ENCODE peak calls at places on chromosomes 5 and 9, in four cellular contexts. One of them, this sample, is unnamed.
A peak's percentile ranks its signal among the peaks of the same experiment; 100 is the strongest.

GRCh38 chr5:44546283-44546682 is 157.1 kb upstream of the FGF10 start:
- DNase-seq in HepG2: no peak
- DNase-seq in K562: no peak
- DNase-seq in H1: no peak
- DNase-seq in this sample: no peak

GRCh38 chr9:132042324-132042723 is 37.3 kb downstream of the MED27 start:
- DNase-seq in HepG2: no peak
- DNase-seq in K562: peak; percentile 25
- DNase-seq in H1: no peak
- DNase-seq in this sample: peak; percentile 82

GRCh38 chr5:173582198-173583092 is 34.0 kb downstream of the BOD1 start:
- DNase-seq in H1: no peak
- DNase-seq in K562: no peak
- DNase-seq in HepG2: no peak
- DNase-seq in this sample: no peak

GRCh38 chr5:73902327-73903051 is 276.5 kb downstream of the ARHGEF28 start:
- DNase-seq in HepG2: peak; percentile 41
- DNase-seq in H1: peak; percentile 21
- DNase-seq in K562: peak; percentile 22
- DNase-seq in this sample: peak; percentile 62

GRCh38 chr9:137982132-137982666 is 104.6 kb downstream of the CACNA1B start:
- DNase-seq in H1: no peak
- DNase-seq in K562: no peak
- DNase-seq in HepG2: no peak
- DNase-seq in this sample: no peak

GRCh38 chr5:346229-346935 is 24.9 kb downstream of the AHRR start:
- DNase-seq in H1: no peak
- DNase-seq in HepG2: no peak
- DNase-seq in K562: no peak
- DNase-seq in this sample: no peak

GRCh38 chr5:142883025-142883424 is 112.8 kb downstream of the ARHGAP26 start:
- DNase-seq in HepG2: no peak
- DNase-seq in H1: no peak
- DNase-seq in K562: no peak
- DNase-seq in this sample: peak; percentile 92

GRCh38 chr5:627840-628239 is 15.7 kb downstream of the CEP72 start:
- DNase-seq in K562: no peak
- DNase-seq in HepG2: no peak
- DNase-seq in H1: no peak
- DNase-seq in this sample: no peak

GRCh38 chr9:127991017-127991756 is 10.4 kb upstream of the EEIG1 start:
- DNase-seq in HepG2: peak; percentile 79
- DNase-seq in K562: no peak
- DNase-seq in H1: no peak
- DNase-seq in this sample: no peak

GRCh38 chr5:86665984-86666760 is 48.4 kb downstream of the COX7C start:
- DNase-seq in H1: no peak
- DNase-seq in HepG2: no peak
- DNase-seq in K562: no peak
- DNase-seq in this sample: no peak

GRCh38 chr9:95018099-95018927 is 291.8 kb downstream of the AOPEP start:
- DNase-seq in HepG2: peak; percentile 20
- DNase-seq in H1: no peak
- DNase-seq in K562: no peak
- DNase-seq in this sample: peak; percentile 81

GRCh38 chr5:172144291-172144815 is 43.7 kb downstream of the STK10 start:
- DNase-seq in HepG2: peak; percentile 67
- DNase-seq in K562: peak; percentile 72
- DNase-seq in H1: no peak
- DNase-seq in this sample: no peak

GRCh38 chr9:36204906-36205547 is 14.3 kb downstream of the CLTA start:
- DNase-seq in H1: no peak
- DNase-seq in HepG2: no peak
- DNase-seq in K562: no peak
- DNase-seq in this sample: peak; percentile 15

GRCh38 chr5:37576496-37576895 is 197.4 kb downstream of the WDR70 start:
- DNase-seq in K562: no peak
- DNase-seq in H1: no peak
- DNase-seq in HepG2: no peak
- DNase-seq in this sample: no peak

GRCh38 chr9:130390371-130390770 is 54.4 kb upstream of the ASS1 start:
- DNase-seq in K562: peak; percentile 31
- DNase-seq in H1: no peak
- DNase-seq in HepG2: no peak
- DNase-seq in this sample: no peak

GRCh38 chr5:9265391-9266287 is 280.2 kb downstream of the SEMA5A start:
- DNase-seq in K562: no peak
- DNase-seq in H1: peak; percentile 29
- DNase-seq in HepG2: no peak
- DNase-seq in this sample: no peak

GRCh38 chr9:121784706-121785426 is 133.4 kb downstream of the DAB2IP start:
- DNase-seq in K562: no peak
- DNase-seq in H1: no peak
- DNase-seq in HepG2: no peak
- DNase-seq in this sample: no peak
- TF ChIP-seq JUN in K562: no peak
- TF ChIP-seq JUN in H1: no peak
- TF ChIP-seq JUN in HepG2: no peak
- TF ChIP-seq JUN in this sample: no peak

DNA sequence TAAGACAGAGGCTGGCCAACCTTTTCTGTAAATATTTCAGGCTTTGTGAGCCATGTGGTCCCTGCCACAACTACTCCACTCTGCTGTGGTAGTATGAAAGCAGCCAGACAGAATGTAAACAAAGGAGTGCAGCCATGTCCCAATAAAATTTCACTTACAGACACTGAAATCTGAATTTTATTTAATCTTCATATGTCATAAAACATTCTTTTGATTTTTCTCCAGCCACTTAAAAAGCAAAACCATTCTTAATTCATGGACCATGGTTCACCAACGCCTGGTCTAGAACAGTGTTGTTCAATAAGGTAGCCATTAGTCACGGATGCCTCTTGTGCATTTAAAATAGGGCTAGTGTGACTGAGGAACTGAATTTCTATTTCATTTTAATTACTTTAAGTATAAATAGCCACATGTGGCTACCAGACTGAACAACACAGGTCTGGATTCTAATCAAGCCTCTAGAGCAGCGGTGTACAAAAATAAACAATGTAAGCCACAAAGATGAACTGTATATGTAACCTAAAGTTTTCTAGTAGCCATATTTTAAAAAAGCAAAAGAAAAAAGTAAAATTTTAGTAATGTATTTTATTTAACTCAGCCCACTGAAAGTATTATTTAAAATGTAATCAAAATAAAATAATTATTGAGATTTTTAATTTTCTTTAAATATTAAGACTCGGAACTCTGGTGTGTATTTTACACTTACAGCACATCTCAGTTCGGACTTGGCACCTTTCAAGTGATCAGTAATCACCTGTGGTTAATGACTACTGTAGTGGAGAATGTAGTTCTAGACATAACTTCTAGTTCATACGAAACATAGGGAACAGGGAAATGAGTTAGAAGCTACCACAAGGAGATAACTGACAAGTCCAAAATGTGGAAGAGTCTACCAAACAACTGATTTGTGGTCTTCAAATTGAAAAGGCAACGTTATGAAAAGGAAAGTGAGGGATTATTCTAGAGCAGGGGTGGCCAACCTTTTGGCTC is 14.3 kb downstream of the GEMIN5 start:
- DNase-seq in H1: no peak
- DNase-seq in K562: no peak
- DNase-seq in HepG2: no peak
- DNase-seq in this sample: no peak
- H3K36me3 ChIP-seq in H1: peaks cover 22% of the 10 kb centered on the region
- H3K36me3 ChIP-seq in K562: peaks cover 88% of the 10 kb centered on the region
- H3K36me3 ChIP-seq in HepG2: peaks cover 68% of the 10 kb centered on the region
- H3K36me3 ChIP-seq in this sample: peaks cover 15% of the 10 kb centered on the region

DNA sequence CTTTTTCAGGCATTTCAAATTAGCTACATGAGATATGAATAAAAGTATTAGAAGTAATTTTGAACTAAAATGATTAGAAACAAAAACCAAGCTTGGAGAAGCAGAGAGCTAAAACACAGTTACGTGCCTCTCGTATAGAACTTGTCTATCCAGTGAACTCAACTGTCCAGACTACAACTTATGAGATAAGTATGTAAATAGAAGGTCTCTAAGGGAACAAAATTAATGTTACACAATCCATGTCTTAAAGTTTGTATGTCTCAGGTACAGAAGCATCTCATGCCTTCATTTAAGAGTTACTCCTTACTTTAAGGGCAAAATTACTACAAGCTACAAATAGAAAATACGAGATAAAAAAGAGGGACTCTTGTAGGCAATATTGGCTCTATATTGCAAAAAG is 316.8 kb downstream of the CETN3 start:
- DNase-seq in K562: no peak
- DNase-seq in HepG2: no peak
- DNase-seq in H1: no peak
- DNase-seq in this sample: no peak
- H2AFZ ChIP-seq in K562: no peak overlapping the region
- H2AFZ ChIP-seq in HepG2: no peak overlapping the region
- H2AFZ ChIP-seq in H1: no peak overlapping the region
- H2AFZ ChIP-seq in this sample: no peak overlapping the region

DNA sequence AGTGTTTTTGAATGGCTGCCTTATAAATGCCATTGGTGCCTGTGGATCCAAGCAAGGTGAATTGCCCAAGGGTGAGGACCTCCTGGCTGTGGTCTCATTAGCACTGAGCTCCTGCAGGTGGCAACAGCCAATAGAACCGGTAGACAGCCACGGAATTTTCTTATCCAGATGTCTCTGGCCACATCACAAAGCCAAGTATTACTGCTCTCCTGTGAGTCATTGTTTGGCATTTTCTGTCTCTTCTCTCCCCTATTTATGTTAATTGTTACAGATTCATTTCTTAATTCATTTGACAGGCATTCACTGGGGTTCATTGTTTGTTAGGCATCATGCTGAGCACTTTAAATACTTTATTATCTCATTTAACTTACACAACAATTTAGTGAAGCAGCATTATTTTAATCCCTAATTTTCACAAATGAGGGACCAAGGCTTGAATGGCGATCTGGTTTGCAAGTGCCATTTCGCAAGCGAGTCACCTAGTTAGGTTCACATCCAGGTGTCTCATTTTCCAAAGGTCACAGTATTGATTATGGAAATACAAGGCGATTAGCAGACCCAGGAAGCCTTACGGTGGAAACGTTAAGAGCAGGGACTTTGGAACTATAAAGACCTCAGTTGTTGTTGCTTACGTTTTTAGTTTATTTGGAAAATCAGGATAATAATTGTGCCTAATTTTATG is 58.2 kb upstream of the DPYSL3 start:
- DNase-seq in H1: peak; percentile 86
- DNase-seq in K562: no peak
- DNase-seq in HepG2: no peak
- DNase-seq in this sample: peak; percentile 22
- TF ChIP-seq JUN in H1: peak; percentile 57
- TF ChIP-seq JUN in K562: no peak
- TF ChIP-seq JUN in HepG2: no peak
- TF ChIP-seq JUN in this sample: peak; percentile 3

DNA sequence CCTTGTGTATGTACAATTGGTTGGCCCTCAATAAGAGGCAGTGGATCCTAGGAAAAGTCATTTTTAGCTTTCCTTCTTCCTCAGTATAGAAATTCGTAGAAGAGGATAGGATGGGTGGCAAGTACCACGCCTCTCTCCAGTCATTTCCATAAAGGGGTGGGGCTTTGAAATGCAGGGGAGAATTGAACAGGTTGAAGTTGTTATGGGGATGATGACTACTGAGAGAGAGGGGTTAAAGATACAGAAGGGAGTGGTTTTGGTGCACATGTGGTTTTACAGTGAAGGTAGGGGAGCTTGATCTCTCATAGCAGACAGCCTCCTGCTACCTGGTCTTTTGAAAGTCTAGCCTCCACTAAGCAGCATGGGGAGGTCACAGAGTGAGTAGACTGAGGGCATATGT is 54.4 kb upstream of the FAM120AOS start:
- DNase-seq in HepG2: no peak
- DNase-seq in K562: no peak
- DNase-seq in H1: no peak
- DNase-seq in this sample: no peak
- H3K36me3 ChIP-seq in HepG2: peaks cover 15% of the 10 kb centered on the region
- H3K36me3 ChIP-seq in K562: peaks cover 52% of the 10 kb centered on the region
- H3K36me3 ChIP-seq in H1: no peaks in the 10 kb centered on the region
- H3K36me3 ChIP-seq in this sample: peaks cover 5% of the 10 kb centered on the region